ENCODE peak calls at places on chromosomes 3 and 15, in seven cellular contexts. K, G, V, H, B, S and E are unnamed samples.

GRCh38 chr3:172152869-172153268 is 113.5 kb downstream of the FNDC3B start:
- DNase-seq in K (peak), G (no peak), V (no peak), H (no peak), B (no peak), S (no peak), E (no peak)

GRCh38 chr3:31903686-31904431 is 77.2 kb downstream of the OSBPL10 start:
- DNase-seq in K (no peak), G (no peak), V (no peak), H (peak), B (no peak), S (no peak), E (no peak)

GRCh38 chr3:46991406-46992165 is 12.1 kb downstream of the NBEAL2 start:
- DNase-seq in K (no peak), G (no peak), V (no peak), H (no peak), B (no peak), S (no peak), E (no peak)

GRCh38 chr3:71503525-71504249 is 79.8 kb downstream of the FOXP1 start:
- DNase-seq in K (peak), G (no peak), V (no peak), H (no peak), B (no peak), S (no peak), E (no peak)

GRCh38 chr3:134054881-134055280 is 25.2 kb upstream of the SLCO2A1 start:
- DNase-seq in K (no peak), G (no peak), V (no peak), H (no peak), B (no peak), S (no peak), E (no peak)

GRCh38 chr3:64063207-64063981 is 40.1 kb upstream of the PSMD6 start:
- DNase-seq in K (peak), G (no peak), V (no peak), H (no peak), B (no peak), S (no peak), E (no peak)

GRCh38 chr3:131561511-131561910 is 58.7 kb upstream of the MRPL3 start:
- DNase-seq in K (peak), G (no peak), V (no peak), H (peak), B (no peak), S (no peak), E (no peak)

GRCh38 chr3:172094621-172095557 is 55.5 kb downstream of the FNDC3B start:
- DNase-seq in K (no peak), G (no peak), V (no peak), H (peak), B (no peak), S (no peak), E (no peak)

GRCh38 chr3:134883697-134884385 is 88.8 kb downstream of the EPHB1 start:
- DNase-seq in K (no peak), G (no peak), V (no peak), H (no peak), B (no peak), S (no peak), E (no peak)

GRCh38 chr15:40420793-40421192 is 15.2 kb downstream of the IVD start:
- DNase-seq in K (no peak), G (peak), V (peak), H (no peak), B (no peak), S (peak), E (no peak)

GRCh38 chr3:114155370-114155821 is 23.5 kb downstream of the DRD3 start:
- DNase-seq in K (peak), G (no peak), V (no peak), H (peak), B (peak), S (peak), E (no peak)

GRCh38 chr3:25713316-25713967 is 48.7 kb upstream of the TOP2B start:
- DNase-seq in K (no peak), G (no peak), V (no peak), H (no peak), B (no peak), S (no peak), E (no peak)

GRCh38 chr3:56916697-56917336 is 115.1 kb upstream of the ARHGEF3 start:
- DNase-seq in K (no peak), G (no peak), V (no peak), H (no peak), B (no peak), S (no peak), E (no peak)

GRCh38 chr3:51642462-51642861 is 28.6 kb upstream of the TEX264 start:
- DNase-seq in K (peak), G (no peak), V (no peak), H (no peak), B (no peak), S (no peak), E (no peak)

GRCh38 chr3:161295325-161295724 is 74.2 kb downstream of the NMD3 start:
- DNase-seq in K (peak), G (no peak), V (no peak), H (no peak), B (no peak), S (no peak), E (no peak)

GRCh38 chr15:40869686-40870085 is 4.3 kb downstream of the RHOV start:
- DNase-seq in K (no peak), G (no peak), V (no peak), H (no peak), B (no peak), S (no peak), E (no peak)

GRCh38 chr15:88467935-88468528 is 524 bp downstream of the MRPS11 start:
- DNase-seq in K (peak), G (no peak), V (no peak), H (no peak), B (no peak), S (no peak), E (no peak)

GRCh38 chr3:23079976-23080375 is 123.2 kb upstream of the UBE2E2 start:
- DNase-seq in K (peak), G (no peak), V (peak), H (no peak), B (peak), S (no peak), E (no peak)

GRCh38 chr3:159741281-159741680 is 247.4 kb upstream of the IL12A start:
- DNase-seq in K (no peak), G (no peak), V (no peak), H (no peak), B (no peak), S (no peak), E (no peak)

GRCh38 chr3:71680588-71680987 is 44.6 kb downstream of the EIF4E3 start:
- DNase-seq in K (peak), G (no peak), V (no peak), H (no peak), B (peak), S (no peak), E (no peak)

GRCh38 chr3:82643948-82644347 is 882.5 kb upstream of the GBE1 start:
- DNase-seq in K (no peak), G (no peak), V (no peak), H (peak), B (no peak), S (peak), E (no peak)

GRCh38 chr3:12782172-12782815 is 14.2 kb upstream of the CAND2 start:
- DNase-seq in K (peak), G (no peak), V (peak), H (no peak), B (peak), S (peak), E (no peak)

GRCh38 chr3:123025642-123026521 is 1.7 kb downstream of the SEMA5B start:
- DNase-seq in K (peak), G (no peak), V (peak), H (no peak), B (peak), S (peak), E (no peak)

GRCh38 chr3:141302364-141303141 is 65.8 kb upstream of the ZBTB38 start:
- DNase-seq in K (peak), G (no peak), V (peak), H (no peak), B (no peak), S (no peak), E (no peak)
- TF ChIP-seq CTCF in K (peak), G (no peak), V (no peak), H (no peak), B (peak), S (no peak), E (no peak)

DNA sequence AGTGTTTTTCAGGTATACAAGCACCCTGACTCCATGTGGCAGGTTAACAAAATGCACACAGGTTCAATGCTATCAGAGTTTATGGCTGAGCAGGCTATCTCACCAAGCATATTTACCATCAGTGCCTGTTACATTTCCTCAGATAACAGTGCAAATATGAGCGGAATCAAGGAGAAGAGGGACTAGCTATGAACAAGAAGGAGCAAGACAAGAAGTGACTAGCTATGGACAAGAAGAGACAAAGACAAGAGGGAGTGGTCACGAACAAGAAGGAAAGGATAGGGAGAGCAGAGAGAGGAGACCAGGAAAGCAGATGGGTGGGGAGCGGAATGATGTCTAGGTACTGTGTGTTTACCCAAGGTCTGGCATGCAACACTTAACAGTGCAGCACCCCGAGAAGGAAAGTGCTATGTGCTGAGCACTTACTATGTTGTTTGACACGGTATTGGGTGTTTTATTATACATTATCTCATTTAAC is 8.6 kb downstream of the ILDR1 start:
- DNase-seq in K (no peak), G (no peak), V (no peak), H (no peak), B (peak), S (no peak), E (no peak)
- TF ChIP-seq CTCF in K (no peak), G (no peak), V (no peak), H (no peak), B (no peak), S (no peak), E (no peak)

GRCh38 chr15:31362121-31362520 is 35.5 kb downstream of the KLF13 start:
- DNase-seq in K (no peak), G (no peak), V (no peak), H (no peak), B (no peak), S (no peak), E (no peak)

GRCh38 chr15:31362886-31363285 is 36.3 kb downstream of the KLF13 start:
- DNase-seq in K (no peak), G (no peak), V (no peak), H (no peak), B (no peak), S (no peak), E (no peak)

GRCh38 chr15:31360843-31361763 is 34.5 kb downstream of the KLF13 start:
- DNase-seq in K (no peak), G (no peak), V (peak), H (no peak), B (no peak), S (no peak), E (no peak)

GRCh38 chr15:31360158-31360561 is 33.5 kb downstream of the KLF13 start:
- DNase-seq in K (no peak), G (no peak), V (no peak), H (no peak), B (no peak), S (no peak), E (no peak)

GRCh38 chr15:31361764-31362120 is 35.1 kb downstream of the KLF13 start:
- DNase-seq in K (peak), G (no peak), V (no peak), H (no peak), B (no peak), S (no peak), E (no peak)
- TF ChIP-seq CTCF in K (no peak), G (no peak), V (no peak), H (no peak), B (no peak), S (peak), E (no peak)

DNA sequence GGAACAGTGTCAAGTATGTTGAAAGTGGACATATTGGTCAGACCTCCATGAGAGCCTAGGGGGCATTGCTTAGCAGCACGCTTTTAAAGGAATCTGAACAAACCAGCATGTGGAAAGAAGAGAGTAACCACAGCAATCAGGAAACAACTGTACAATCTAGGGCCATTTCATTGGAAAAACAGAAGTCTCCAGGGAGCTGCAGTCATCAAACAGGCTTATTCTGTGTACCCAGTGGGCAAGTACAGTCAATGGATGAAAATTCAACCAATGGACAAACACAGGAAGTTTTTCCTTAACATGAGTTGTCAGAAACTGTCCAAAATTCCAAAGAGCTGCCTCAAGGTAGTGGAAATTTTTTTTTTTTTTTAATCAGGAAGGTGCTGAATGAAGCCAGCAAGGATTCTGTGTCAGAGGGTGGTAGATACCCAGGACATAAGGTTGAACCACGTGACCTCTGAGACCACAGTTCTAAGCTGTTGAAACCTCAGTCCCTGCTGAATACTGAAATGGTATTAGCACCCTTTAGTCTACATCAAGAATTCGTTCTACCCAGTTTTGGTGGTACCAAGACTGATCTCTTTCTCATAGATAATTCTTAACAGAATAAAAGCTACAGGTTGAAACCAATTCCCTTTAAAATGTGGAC is 4.4 kb upstream of the DLG1 start:
- DNase-seq in K (peak), G (no peak), V (no peak), H (no peak), B (peak), S (no peak), E (no peak)
- TF ChIP-seq CTCF in K (no peak), G (no peak), V (no peak), H (no peak), B (no peak), S (no peak), E (no peak)

GRCh38 chr15:62549345-62549970 is 384.4 kb upstream of the C2CD4B start:
- DNase-seq in K (peak), G (no peak), V (peak), H (peak), B (peak), S (no peak), E (no peak)
- TF ChIP-seq CTCF in K (peak), G (peak), V (peak), H (peak), B (peak), S (peak), E (peak)

GRCh38 chr3:180683816-180684215 is 4.5 kb upstream of the CCDC39 start:
- DNase-seq in K (no peak), G (no peak), V (no peak), H (no peak), B (no peak), S (no peak), E (no peak)
- TF ChIP-seq CTCF in K (no peak), G (no peak), V (no peak), H (no peak), B (no peak), S (no peak), E (no peak)

GRCh38 chr15:70636540-70637165 is 126.7 kb downstream of the UACA start:
- DNase-seq in K (peak), G (no peak), V (no peak), H (no peak), B (peak), S (peak), E (no peak)
- TF ChIP-seq CTCF in K (peak), G (no peak), V (no peak), H (peak), B (peak), S (peak), E (no peak)